ENCODE peak calls at places on chromosomes 1 and 21, in eight cellular contexts. N is posterior vena cava, Y is body of pancreas, W is tibial nerve, K is GM04503, R is erythroblast, U is astrocyte, Q is stomach. T is an unnamed sample.

GRCh38 chr1:155882235-155882634 is 22.9 kb downstream of the SYT11 start:
- DNase-seq in N (no peak), Y (no peak), W (no peak), K (no peak), R (no peak), U (no peak), Q (no peak), T (no peak)

GRCh38 chr1:42173155-42173933 is 8.8 kb upstream of the GUCA2A start:
- DNase-seq in N (peak), Y (peak), W (peak), K (no peak), R (peak), U (peak), Q (peak), T (no peak)

GRCh38 chr1:115712911-115713609 is 55.5 kb downstream of the CASQ2 start:
- DNase-seq in N (no peak), Y (no peak), W (no peak), K (no peak), R (no peak), U (no peak), Q (no peak), T (no peak)

GRCh38 chr1:111813440-111814304 is 58.0 kb downstream of the DDX20 start:
- DNase-seq in N (no peak), Y (no peak), W (no peak), K (no peak), R (peak), U (no peak), Q (no peak), T (no peak)

GRCh38 chr21:16308269-16308668 is 578.5 kb downstream of the USP25 start:
- DNase-seq in N (no peak), Y (no peak), W (no peak), K (no peak), R (no peak), U (peak), Q (no peak), T (peak)

GRCh38 chr1:242811092-242811840 is 286.8 kb upstream of the PLD5 start:
- DNase-seq in N (no peak), Y (no peak), W (no peak), K (no peak), R (no peak), U (peak), Q (no peak), T (peak)

GRCh38 chr1:215226755-215227154 is 144.2 kb downstream of the KCNK2 start:
- DNase-seq in N (no peak), Y (no peak), W (no peak), K (no peak), R (no peak), U (no peak), Q (no peak), T (no peak)

GRCh38 chr1:153506831-153507413 is 28.9 kb downstream of the S100A6 start:
- DNase-seq in N (peak), Y (peak), W (peak), K (peak), R (no peak), U (peak), Q (peak), T (peak)

GRCh38 chr1:110508038-110508437 is 10.9 kb downstream of the KCNA10 start:
- DNase-seq in N (no peak), Y (no peak), W (peak), K (no peak), R (no peak), U (no peak), Q (peak), T (no peak)

GRCh38 chr1:108686609-108687313 is 5.3 kb upstream of the PRPF38B start:
- DNase-seq in N (no peak), Y (no peak), W (no peak), K (peak), R (peak), U (peak), Q (no peak), T (no peak)

GRCh38 chr1:171643156-171643555 is 9.3 kb downstream of the MYOC start:
- DNase-seq in N (no peak), Y (no peak), W (no peak), K (no peak), R (no peak), U (no peak), Q (no peak), T (no peak)

GRCh38 chr1:57112148-57112547 is 146.3 kb upstream of the C8B start:
- DNase-seq in N (no peak), Y (no peak), W (no peak), K (no peak), R (no peak), U (peak), Q (no peak), T (peak)

GRCh38 chr1:92441316-92442311 is 45.1 kb downstream of the GFI1 start:
- DNase-seq in N (no peak), Y (peak), W (no peak), K (no peak), R (no peak), U (no peak), Q (peak), T (no peak)

GRCh38 chr1:26289158-26290059 is 9.5 kb downstream of the SH3BGRL3 start:
- DNase-seq in N (no peak), Y (no peak), W (no peak), K (no peak), R (peak), U (no peak), Q (peak), T (peak)

GRCh38 chr1:81695741-81696140 is 105.0 kb upstream of the ADGRL2 start:
- DNase-seq in N (no peak), Y (no peak), W (no peak), K (peak), R (no peak), U (peak), Q (no peak), T (peak)

GRCh38 chr1:162250004-162250730 is 126.5 kb downstream of the SPATA46 start:
- DNase-seq in N (no peak), Y (no peak), W (no peak), K (no peak), R (no peak), U (no peak), Q (no peak), T (no peak)

GRCh38 chr1:40404670-40405462 is 31.3 kb downstream of the SMAP2 start:
- DNase-seq in N (no peak), Y (peak), W (no peak), K (no peak), R (peak), U (peak), Q (no peak), T (peak)

GRCh38 chr1:147225193-147225730 is at the start of gene FMO5:
- DNase-seq in N (peak), Y (peak), W (peak), K (no peak), R (peak), U (peak), Q (peak), T (peak)

GRCh38 chr1:17441265-17441992 is 2.0 kb upstream of the RCC2 start:
- DNase-seq in N (no peak), Y (no peak), W (no peak), K (no peak), R (peak), U (peak), Q (no peak), T (peak)

GRCh38 chr1:201708085-201708512 is 120.9 kb upstream of the IPO9 start:
- DNase-seq in N (peak), Y (no peak), W (no peak), K (no peak), R (no peak), U (peak), Q (no peak), T (peak)

GRCh38 chr1:9196129-9197040 is 38.2 kb upstream of the H6PD start:
- DNase-seq in N (peak), Y (peak), W (peak), K (peak), R (peak), U (peak), Q (peak), T (peak)

GRCh38 chr1:161958425-161958824 is 65.2 kb downstream of the OLFML2B start:
- DNase-seq in N (no peak), Y (no peak), W (no peak), K (no peak), R (no peak), U (peak), Q (no peak), T (peak)

GRCh38 chr1:61887076-61887867 is 145.0 kb downstream of the PATJ start:
- DNase-seq in N (no peak), Y (no peak), W (peak), K (no peak), R (no peak), U (peak), Q (no peak), T (peak)

GRCh38 chr1:175000697-175001187 is 995 bp downstream of the CACYBP start:
- DNase-seq in N (no peak), Y (no peak), W (no peak), K (no peak), R (peak), U (no peak), Q (no peak), T (peak)

GRCh38 chr1:110068646-110069301 is 1.7 kb downstream of the ALX3 start:
- DNase-seq in N (no peak), Y (no peak), W (no peak), K (no peak), R (peak), U (no peak), Q (no peak), T (no peak)

GRCh38 chr1:28122183-28122582 is 33.8 kb upstream of the EYA3 start:
- DNase-seq in N (no peak), Y (no peak), W (no peak), K (no peak), R (no peak), U (peak), Q (no peak), T (peak)

GRCh38 chr1:23103001-23103879 is 65.4 kb downstream of the LUZP1 start:
- DNase-seq in N (no peak), Y (no peak), W (no peak), K (no peak), R (no peak), U (peak), Q (no peak), T (no peak)

GRCh38 chr1:82788660-82789059 is 987.9 kb downstream of the ADGRL2 start:
- DNase-seq in N (no peak), Y (no peak), W (no peak), K (no peak), R (no peak), U (no peak), Q (no peak), T (no peak)

GRCh38 chr1:94299627-94300552 is 62.5 kb upstream of the ARHGAP29 start:
- DNase-seq in N (no peak), Y (no peak), W (no peak), K (no peak), R (no peak), U (peak), Q (no peak), T (peak)

GRCh38 chr1:231929311-231929710 is 302.7 kb downstream of the DISC1 start:
- DNase-seq in N (no peak), Y (no peak), W (no peak), K (peak), R (no peak), U (peak), Q (no peak), T (peak)

GRCh38 chr1:228379666-228380065 is 27.0 kb downstream of the TRIM11 start:
- DNase-seq in N (peak), Y (no peak), W (no peak), K (no peak), R (no peak), U (no peak), Q (no peak), T (no peak)

GRCh38 chr1:241507189-241507820 is 12.2 kb downstream of the FH start:
- DNase-seq in N (no peak), Y (no peak), W (no peak), K (no peak), R (no peak), U (peak), Q (no peak), T (no peak)

GRCh38 chr1:185672719-185673360 is 61.4 kb upstream of the HMCN1 start:
- DNase-seq in N (no peak), Y (no peak), W (peak), K (no peak), R (no peak), U (no peak), Q (peak), T (no peak)

GRCh38 chr1:152757747-152758146 is at the start of gene KPRP:
- DNase-seq in N (no peak), Y (no peak), W (no peak), K (no peak), R (no peak), U (no peak), Q (no peak), T (no peak)

GRCh38 chr1:40830419-40830943 is 31.7 kb downstream of the CITED4 start:
- DNase-seq in N (peak), Y (no peak), W (no peak), K (no peak), R (no peak), U (no peak), Q (no peak), T (no peak)

GRCh38 chr1:209618756-209619420 is 33.3 kb downstream of the LAMB3 start:
- DNase-seq in N (no peak), Y (no peak), W (no peak), K (no peak), R (no peak), U (no peak), Q (no peak), T (no peak)

GRCh38 chr21:43929217-43929971 is 64.4 kb downstream of the AGPAT3 start:
- DNase-seq in N (no peak), Y (no peak), W (no peak), K (no peak), R (no peak), U (no peak), Q (peak), T (no peak)

GRCh38 chr1:94727846-94728715 is 92.1 kb upstream of the SLC44A3 start:
- DNase-seq in N (no peak), Y (no peak), W (peak), K (peak), R (no peak), U (peak), Q (no peak), T (peak)

GRCh38 chr1:94326329-94326728 is 88.9 kb upstream of the ARHGAP29 start:
- DNase-seq in N (no peak), Y (no peak), W (no peak), K (no peak), R (no peak), U (no peak), Q (no peak), T (no peak)